ENCODE peak calls at places on chromosomes 12 and 14, in ten cellular contexts. One of them, this sample, is unnamed.

GRCh38 chr12:11500222-11500860 is 105.0 kb upstream of the PRB2 start:
- DNase-seq in SK-N-MC: no peak
- DNase-seq in anterior cingulate cortex: peak
- DNase-seq in mesothelial cell of epicardium: peak
- DNase-seq in fibroblast of mammary gland: peak
- DNase-seq in fibroblast of the conjunctiva: peak
- DNase-seq in activated T-helper 1 cell treated with Interleukin-2 at 50 U/mL for 16 hours: peak
- DNase-seq in non-pigmented ciliary epithelial cell: no peak
- DNase-seq in OCI-LY7: peak
- DNase-seq in transverse colon: peak
- DNase-seq in this sample: peak

GRCh38 chr12:93466625-93467350 is 526 bp upstream of the MRPL42 start:
- DNase-seq in SK-N-MC: no peak
- DNase-seq in anterior cingulate cortex: no peak
- DNase-seq in mesothelial cell of epicardium: no peak
- DNase-seq in fibroblast of mammary gland: no peak
- DNase-seq in fibroblast of the conjunctiva: no peak
- DNase-seq in activated T-helper 1 cell treated with Interleukin-2 at 50 U/mL for 16 hours: no peak
- DNase-seq in non-pigmented ciliary epithelial cell: no peak
- DNase-seq in OCI-LY7: no peak
- DNase-seq in transverse colon: no peak
- DNase-seq in this sample: no peak

GRCh38 chr12:51403744-51404143 is 12.5 kb upstream of the GALNT6 start:
- DNase-seq in SK-N-MC: no peak
- DNase-seq in anterior cingulate cortex: no peak
- DNase-seq in mesothelial cell of epicardium: no peak
- DNase-seq in fibroblast of mammary gland: no peak
- DNase-seq in fibroblast of the conjunctiva: no peak
- DNase-seq in activated T-helper 1 cell treated with Interleukin-2 at 50 U/mL for 16 hours: no peak
- DNase-seq in non-pigmented ciliary epithelial cell: no peak
- DNase-seq in OCI-LY7: no peak
- DNase-seq in transverse colon: no peak
- DNase-seq in this sample: no peak

GRCh38 chr14:59187802-59188460 is 536 bp upstream of the DAAM1 start:
- DNase-seq in SK-N-MC: no peak
- DNase-seq in anterior cingulate cortex: peak
- DNase-seq in mesothelial cell of epicardium: peak
- DNase-seq in fibroblast of mammary gland: no peak
- DNase-seq in fibroblast of the conjunctiva: no peak
- DNase-seq in activated T-helper 1 cell treated with Interleukin-2 at 50 U/mL for 16 hours: peak
- DNase-seq in non-pigmented ciliary epithelial cell: no peak
- DNase-seq in OCI-LY7: peak
- DNase-seq in transverse colon: peak
- DNase-seq in this sample: peak

GRCh38 chr12:69173358-69173757 is 66.0 kb upstream of the CPSF6 start:
- DNase-seq in SK-N-MC: no peak
- DNase-seq in anterior cingulate cortex: peak
- DNase-seq in mesothelial cell of epicardium: no peak
- DNase-seq in fibroblast of mammary gland: no peak
- DNase-seq in fibroblast of the conjunctiva: no peak
- DNase-seq in activated T-helper 1 cell treated with Interleukin-2 at 50 U/mL for 16 hours: no peak
- DNase-seq in non-pigmented ciliary epithelial cell: no peak
- DNase-seq in OCI-LY7: no peak
- DNase-seq in transverse colon: no peak
- DNase-seq in this sample: no peak

GRCh38 chr14:78141590-78141989 is 28.6 kb upstream of the NRXN3 start:
- DNase-seq in SK-N-MC: no peak
- DNase-seq in anterior cingulate cortex: no peak
- DNase-seq in mesothelial cell of epicardium: no peak
- DNase-seq in fibroblast of mammary gland: no peak
- DNase-seq in fibroblast of the conjunctiva: no peak
- DNase-seq in activated T-helper 1 cell treated with Interleukin-2 at 50 U/mL for 16 hours: no peak
- DNase-seq in non-pigmented ciliary epithelial cell: no peak
- DNase-seq in OCI-LY7: no peak
- DNase-seq in transverse colon: no peak
- DNase-seq in this sample: no peak

GRCh38 chr12:63916561-63917476 is 72.3 kb downstream of the SRGAP1 start:
- DNase-seq in SK-N-MC: no peak
- DNase-seq in anterior cingulate cortex: no peak
- DNase-seq in mesothelial cell of epicardium: no peak
- DNase-seq in fibroblast of mammary gland: peak
- DNase-seq in fibroblast of the conjunctiva: no peak
- DNase-seq in activated T-helper 1 cell treated with Interleukin-2 at 50 U/mL for 16 hours: no peak
- DNase-seq in non-pigmented ciliary epithelial cell: no peak
- DNase-seq in OCI-LY7: no peak
- DNase-seq in transverse colon: no peak
- DNase-seq in this sample: no peak

GRCh38 chr12:71871116-71871515 is 31.6 kb downstream of the TBC1D15 start:
- DNase-seq in SK-N-MC: no peak
- DNase-seq in anterior cingulate cortex: no peak
- DNase-seq in mesothelial cell of epicardium: no peak
- DNase-seq in fibroblast of mammary gland: peak
- DNase-seq in fibroblast of the conjunctiva: peak
- DNase-seq in activated T-helper 1 cell treated with Interleukin-2 at 50 U/mL for 16 hours: no peak
- DNase-seq in non-pigmented ciliary epithelial cell: peak
- DNase-seq in OCI-LY7: no peak
- DNase-seq in transverse colon: no peak
- DNase-seq in this sample: no peak

GRCh38 chr14:56598519-56598918 is 18.9 kb downstream of the TMEM260 start:
- DNase-seq in SK-N-MC: no peak
- DNase-seq in anterior cingulate cortex: no peak
- DNase-seq in mesothelial cell of epicardium: no peak
- DNase-seq in fibroblast of mammary gland: no peak
- DNase-seq in fibroblast of the conjunctiva: no peak
- DNase-seq in activated T-helper 1 cell treated with Interleukin-2 at 50 U/mL for 16 hours: no peak
- DNase-seq in non-pigmented ciliary epithelial cell: no peak
- DNase-seq in OCI-LY7: no peak
- DNase-seq in transverse colon: no peak
- DNase-seq in this sample: no peak

GRCh38 chr12:102702447-102703114 is 214.5 kb downstream of the PAH start:
- DNase-seq in SK-N-MC: no peak
- DNase-seq in anterior cingulate cortex: no peak
- DNase-seq in mesothelial cell of epicardium: no peak
- DNase-seq in fibroblast of mammary gland: peak
- DNase-seq in fibroblast of the conjunctiva: peak
- DNase-seq in activated T-helper 1 cell treated with Interleukin-2 at 50 U/mL for 16 hours: no peak
- DNase-seq in non-pigmented ciliary epithelial cell: peak
- DNase-seq in OCI-LY7: peak
- DNase-seq in transverse colon: peak
- DNase-seq in this sample: peak

GRCh38 chr12:52748578-52748977 is 28.6 kb downstream of the KRT76 start:
- DNase-seq in SK-N-MC: no peak
- DNase-seq in anterior cingulate cortex: no peak
- DNase-seq in mesothelial cell of epicardium: no peak
- DNase-seq in fibroblast of mammary gland: no peak
- DNase-seq in fibroblast of the conjunctiva: no peak
- DNase-seq in activated T-helper 1 cell treated with Interleukin-2 at 50 U/mL for 16 hours: no peak
- DNase-seq in non-pigmented ciliary epithelial cell: no peak
- DNase-seq in OCI-LY7: no peak
- DNase-seq in transverse colon: no peak
- DNase-seq in this sample: no peak

GRCh38 chr14:67187210-67187609 is 2.0 kb upstream of the GARIN2 start:
- DNase-seq in SK-N-MC: no peak
- DNase-seq in anterior cingulate cortex: no peak
- DNase-seq in mesothelial cell of epicardium: no peak
- DNase-seq in fibroblast of mammary gland: peak
- DNase-seq in fibroblast of the conjunctiva: peak
- DNase-seq in activated T-helper 1 cell treated with Interleukin-2 at 50 U/mL for 16 hours: no peak
- DNase-seq in non-pigmented ciliary epithelial cell: peak
- DNase-seq in OCI-LY7: no peak
- DNase-seq in transverse colon: no peak
- DNase-seq in this sample: no peak

GRCh38 chr12:57605308-57606015 is 838 bp downstream of the DTX3 start:
- DNase-seq in SK-N-MC: no peak
- DNase-seq in anterior cingulate cortex: peak
- DNase-seq in mesothelial cell of epicardium: no peak
- DNase-seq in fibroblast of mammary gland: peak
- DNase-seq in fibroblast of the conjunctiva: no peak
- DNase-seq in activated T-helper 1 cell treated with Interleukin-2 at 50 U/mL for 16 hours: no peak
- DNase-seq in non-pigmented ciliary epithelial cell: no peak
- DNase-seq in OCI-LY7: no peak
- DNase-seq in transverse colon: peak
- DNase-seq in this sample: no peak

GRCh38 chr12:121894633-121895032 is 6.0 kb downstream of the PSMD9 start:
- DNase-seq in SK-N-MC: no peak
- DNase-seq in anterior cingulate cortex: no peak
- DNase-seq in mesothelial cell of epicardium: no peak
- DNase-seq in fibroblast of mammary gland: peak
- DNase-seq in fibroblast of the conjunctiva: no peak
- DNase-seq in activated T-helper 1 cell treated with Interleukin-2 at 50 U/mL for 16 hours: no peak
- DNase-seq in non-pigmented ciliary epithelial cell: no peak
- DNase-seq in OCI-LY7: peak
- DNase-seq in transverse colon: no peak
- DNase-seq in this sample: no peak

GRCh38 chr12:116303929-116304328 is 26.4 kb upstream of the MED13L start:
- DNase-seq in SK-N-MC: no peak
- DNase-seq in anterior cingulate cortex: no peak
- DNase-seq in mesothelial cell of epicardium: no peak
- DNase-seq in fibroblast of mammary gland: peak
- DNase-seq in fibroblast of the conjunctiva: no peak
- DNase-seq in activated T-helper 1 cell treated with Interleukin-2 at 50 U/mL for 16 hours: no peak
- DNase-seq in non-pigmented ciliary epithelial cell: no peak
- DNase-seq in OCI-LY7: no peak
- DNase-seq in transverse colon: no peak
- DNase-seq in this sample: no peak

GRCh38 chr14:101918125-101918989 is 46.0 kb upstream of the DYNC1H1 start:
- DNase-seq in SK-N-MC: no peak
- DNase-seq in anterior cingulate cortex: no peak
- DNase-seq in mesothelial cell of epicardium: no peak
- DNase-seq in fibroblast of mammary gland: no peak
- DNase-seq in fibroblast of the conjunctiva: no peak
- DNase-seq in activated T-helper 1 cell treated with Interleukin-2 at 50 U/mL for 16 hours: no peak
- DNase-seq in non-pigmented ciliary epithelial cell: no peak
- DNase-seq in OCI-LY7: no peak
- DNase-seq in transverse colon: no peak
- DNase-seq in this sample: no peak

GRCh38 chr12:54175130-54175963 is 13.4 kb downstream of the SMUG1 start:
- DNase-seq in SK-N-MC: no peak
- DNase-seq in anterior cingulate cortex: no peak
- DNase-seq in mesothelial cell of epicardium: no peak
- DNase-seq in fibroblast of mammary gland: no peak
- DNase-seq in fibroblast of the conjunctiva: no peak
- DNase-seq in activated T-helper 1 cell treated with Interleukin-2 at 50 U/mL for 16 hours: no peak
- DNase-seq in non-pigmented ciliary epithelial cell: no peak
- DNase-seq in OCI-LY7: peak
- DNase-seq in transverse colon: no peak
- DNase-seq in this sample: peak

GRCh38 chr14:79986251-79986650 is 225.1 kb downstream of the DIO2 start:
- DNase-seq in SK-N-MC: no peak
- DNase-seq in anterior cingulate cortex: no peak
- DNase-seq in mesothelial cell of epicardium: no peak
- DNase-seq in fibroblast of mammary gland: no peak
- DNase-seq in fibroblast of the conjunctiva: no peak
- DNase-seq in activated T-helper 1 cell treated with Interleukin-2 at 50 U/mL for 16 hours: no peak
- DNase-seq in non-pigmented ciliary epithelial cell: no peak
- DNase-seq in OCI-LY7: no peak
- DNase-seq in transverse colon: no peak
- DNase-seq in this sample: no peak

GRCh38 chr14:75141967-75142366 is 15.1 kb upstream of the NEK9 start:
- DNase-seq in SK-N-MC: no peak
- DNase-seq in anterior cingulate cortex: no peak
- DNase-seq in mesothelial cell of epicardium: no peak
- DNase-seq in fibroblast of mammary gland: peak
- DNase-seq in fibroblast of the conjunctiva: no peak
- DNase-seq in activated T-helper 1 cell treated with Interleukin-2 at 50 U/mL for 16 hours: no peak
- DNase-seq in non-pigmented ciliary epithelial cell: no peak
- DNase-seq in OCI-LY7: peak
- DNase-seq in transverse colon: no peak
- DNase-seq in this sample: peak

GRCh38 chr14:21015312-21015711 is 9.5 kb downstream of the NDRG2 start:
- DNase-seq in SK-N-MC: no peak
- DNase-seq in anterior cingulate cortex: no peak
- DNase-seq in mesothelial cell of epicardium: no peak
- DNase-seq in fibroblast of mammary gland: no peak
- DNase-seq in fibroblast of the conjunctiva: no peak
- DNase-seq in activated T-helper 1 cell treated with Interleukin-2 at 50 U/mL for 16 hours: no peak
- DNase-seq in non-pigmented ciliary epithelial cell: no peak
- DNase-seq in OCI-LY7: no peak
- DNase-seq in transverse colon: no peak
- DNase-seq in this sample: no peak

GRCh38 chr12:111428728-111429175 is 23.0 kb downstream of the SH2B3 start:
- DNase-seq in SK-N-MC: no peak
- DNase-seq in anterior cingulate cortex: no peak
- DNase-seq in mesothelial cell of epicardium: no peak
- DNase-seq in fibroblast of mammary gland: no peak
- DNase-seq in fibroblast of the conjunctiva: no peak
- DNase-seq in activated T-helper 1 cell treated with Interleukin-2 at 50 U/mL for 16 hours: no peak
- DNase-seq in non-pigmented ciliary epithelial cell: no peak
- DNase-seq in OCI-LY7: peak
- DNase-seq in transverse colon: peak
- DNase-seq in this sample: peak

GRCh38 chr12:1929241-1929984 is 11.0 kb upstream of the CACNA2D4 start:
- DNase-seq in SK-N-MC: no peak
- DNase-seq in anterior cingulate cortex: no peak
- DNase-seq in mesothelial cell of epicardium: peak
- DNase-seq in fibroblast of mammary gland: no peak
- DNase-seq in fibroblast of the conjunctiva: no peak
- DNase-seq in activated T-helper 1 cell treated with Interleukin-2 at 50 U/mL for 16 hours: no peak
- DNase-seq in non-pigmented ciliary epithelial cell: no peak
- DNase-seq in OCI-LY7: peak
- DNase-seq in transverse colon: no peak
- DNase-seq in this sample: no peak

GRCh38 chr12:63668028-63668799 is at the start of gene DPY19L2:
- DNase-seq in SK-N-MC: no peak
- DNase-seq in anterior cingulate cortex: peak
- DNase-seq in mesothelial cell of epicardium: peak
- DNase-seq in fibroblast of mammary gland: peak
- DNase-seq in fibroblast of the conjunctiva: peak
- DNase-seq in activated T-helper 1 cell treated with Interleukin-2 at 50 U/mL for 16 hours: no peak
- DNase-seq in non-pigmented ciliary epithelial cell: no peak
- DNase-seq in OCI-LY7: no peak
- DNase-seq in transverse colon: peak
- DNase-seq in this sample: no peak

GRCh38 chr14:68198713-68199464 is 379.3 kb downstream of the RAD51B start:
- DNase-seq in SK-N-MC: no peak
- DNase-seq in anterior cingulate cortex: no peak
- DNase-seq in mesothelial cell of epicardium: no peak
- DNase-seq in fibroblast of mammary gland: no peak
- DNase-seq in fibroblast of the conjunctiva: no peak
- DNase-seq in activated T-helper 1 cell treated with Interleukin-2 at 50 U/mL for 16 hours: no peak
- DNase-seq in non-pigmented ciliary epithelial cell: no peak
- DNase-seq in OCI-LY7: no peak
- DNase-seq in transverse colon: no peak
- DNase-seq in this sample: no peak

GRCh38 chr12:32949815-32950214 is 53.2 kb upstream of the PKP2 start:
- DNase-seq in SK-N-MC: no peak
- DNase-seq in anterior cingulate cortex: no peak
- DNase-seq in mesothelial cell of epicardium: no peak
- DNase-seq in fibroblast of mammary gland: no peak
- DNase-seq in fibroblast of the conjunctiva: no peak
- DNase-seq in activated T-helper 1 cell treated with Interleukin-2 at 50 U/mL for 16 hours: no peak
- DNase-seq in non-pigmented ciliary epithelial cell: no peak
- DNase-seq in OCI-LY7: no peak
- DNase-seq in transverse colon: no peak
- DNase-seq in this sample: no peak

GRCh38 chr12:131971226-131971625 is 21.5 kb downstream of the EP400 start:
- DNase-seq in SK-N-MC: no peak
- DNase-seq in anterior cingulate cortex: no peak
- DNase-seq in mesothelial cell of epicardium: no peak
- DNase-seq in fibroblast of mammary gland: no peak
- DNase-seq in fibroblast of the conjunctiva: no peak
- DNase-seq in activated T-helper 1 cell treated with Interleukin-2 at 50 U/mL for 16 hours: no peak
- DNase-seq in non-pigmented ciliary epithelial cell: no peak
- DNase-seq in OCI-LY7: no peak
- DNase-seq in transverse colon: no peak
- DNase-seq in this sample: no peak

GRCh38 chr14:30375280-30375892 is 183.6 kb upstream of the G2E3 start:
- DNase-seq in SK-N-MC: peak
- DNase-seq in anterior cingulate cortex: peak
- DNase-seq in mesothelial cell of epicardium: peak
- DNase-seq in fibroblast of mammary gland: peak
- DNase-seq in fibroblast of the conjunctiva: peak
- DNase-seq in activated T-helper 1 cell treated with Interleukin-2 at 50 U/mL for 16 hours: peak
- DNase-seq in non-pigmented ciliary epithelial cell: peak
- DNase-seq in OCI-LY7: peak
- DNase-seq in transverse colon: peak
- DNase-seq in this sample: peak

GRCh38 chr12:41681898-41682297 is 462.8 kb downstream of the GXYLT1 start:
- DNase-seq in SK-N-MC: no peak
- DNase-seq in anterior cingulate cortex: no peak
- DNase-seq in mesothelial cell of epicardium: no peak
- DNase-seq in fibroblast of mammary gland: no peak
- DNase-seq in fibroblast of the conjunctiva: no peak
- DNase-seq in activated T-helper 1 cell treated with Interleukin-2 at 50 U/mL for 16 hours: no peak
- DNase-seq in non-pigmented ciliary epithelial cell: no peak
- DNase-seq in OCI-LY7: peak
- DNase-seq in transverse colon: no peak
- DNase-seq in this sample: no peak